ENCODE peak calls at places on chromosomes 12 and 14, in four cellular contexts. E is pancreas, N is PC-9, H is stomach. G is an unnamed sample. For H3K9me3, the result is how much of the 10 kb centered on the place peaks cover.

GRCh38 chr12:122081108-122081696 is 2.6 kb downstream of the MLXIP start:
- DNase-seq in E (no peak), N (peak), H (no peak), G (no peak)

GRCh38 chr14:23580948-23581281 is 2.3 kb upstream of the JPH4 start:
- DNase-seq in E (no peak), N (no peak), H (peak), G (no peak)

GRCh38 chr12:56723889-56724659 is 1.0 kb downstream of the NACA start:
- DNase-seq in E (no peak), N (no peak), H (peak), G (no peak)

GRCh38 chr14:66624319-66624937 is 116.5 kb downstream of the GPHN start:
- DNase-seq in E (no peak), N (no peak), H (peak), G (no peak)

GRCh38 chr14:103186894-103187586 is 63.8 kb downstream of the TNFAIP2 start:
- DNase-seq in E (no peak), N (no peak), H (no peak), G (no peak)

GRCh38 chr12:109256011-109256410 is 53.1 kb downstream of the FOXN4 start:
- DNase-seq in E (no peak), N (no peak), H (no peak), G (no peak)

GRCh38 chr12:71846322-71846940 is 6.9 kb downstream of the TBC1D15 start:
- DNase-seq in E (no peak), N (peak), H (no peak), G (no peak)

GRCh38 chr12:89525002-89525823 is 617 bp upstream of the GALNT4 start:
- DNase-seq in E (peak), N (no peak), H (peak), G (peak)

GRCh38 chr12:9349888-9350885 is 142.0 kb upstream of the PZP start:
- DNase-seq in E (no peak), N (no peak), H (no peak), G (no peak)

GRCh38 chr14:105026789-105027563 is 6.1 kb upstream of the CDCA4 start:
- DNase-seq in E (no peak), N (peak), H (no peak), G (no peak)

GRCh38 chr12:49825360-49825970 is 2.7 kb downstream of the NCKAP5L start:
- DNase-seq in E (no peak), N (no peak), H (no peak), G (no peak)

GRCh38 chr14:101854366-101854765 is 92.9 kb downstream of the PPP2R5C start:
- DNase-seq in E (no peak), N (no peak), H (no peak), G (no peak)

GRCh38 chr12:76402259-76402658 is 54.0 kb upstream of the BBS10 start:
- DNase-seq in E (no peak), N (no peak), H (no peak), G (no peak)

GRCh38 chr12:34346372-34347034 is 324.2 kb downstream of the ALG10 start:
- DNase-seq in E (no peak), N (no peak), H (no peak), G (no peak)
- H3K9me3 ChIP-seq in E (under half), N (under half), H (half or more), G (under half)

GRCh38 chr14:100317389-100317788 is 5.8 kb upstream of the SLC25A47 start:
- DNase-seq in E (no peak), N (no peak), H (no peak), G (no peak)

GRCh38 chr14:100309028-100309718 is 2.9 kb upstream of the SLC25A29 start:
- DNase-seq in E (no peak), N (no peak), H (no peak), G (no peak)

GRCh38 chr14:100314724-100315123 is 8.4 kb upstream of the SLC25A47 start:
- DNase-seq in E (no peak), N (no peak), H (no peak), G (no peak)

GRCh38 chr14:100313464-100314230 is 7.4 kb upstream of the SLC25A29 start:
- DNase-seq in E (peak), N (no peak), H (no peak), G (no peak)

DNA sequence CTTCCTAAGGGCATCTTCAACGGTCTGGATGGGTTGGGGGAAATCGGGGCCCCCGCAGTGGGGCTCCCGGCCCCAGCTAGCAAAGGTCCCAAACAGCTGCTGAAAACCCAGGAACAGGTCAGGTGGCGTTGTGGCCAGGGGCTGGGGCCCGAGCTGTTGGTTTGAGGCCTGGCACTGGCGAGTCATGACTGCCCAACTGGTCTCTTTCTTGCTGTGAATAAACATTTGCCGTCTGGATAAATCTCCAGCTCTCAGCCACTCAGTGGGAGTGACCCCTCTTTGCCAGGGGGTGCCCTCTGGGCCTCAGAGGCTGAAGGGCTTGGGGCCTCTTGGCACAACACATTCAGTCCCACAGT is 6.8 kb upstream of the SLC25A29 start:
- DNase-seq in E (no peak), N (no peak), H (no peak), G (no peak)
- H3K9me3 ChIP-seq in E (under half), N (under half), H (under half), G (under half)

DNA sequence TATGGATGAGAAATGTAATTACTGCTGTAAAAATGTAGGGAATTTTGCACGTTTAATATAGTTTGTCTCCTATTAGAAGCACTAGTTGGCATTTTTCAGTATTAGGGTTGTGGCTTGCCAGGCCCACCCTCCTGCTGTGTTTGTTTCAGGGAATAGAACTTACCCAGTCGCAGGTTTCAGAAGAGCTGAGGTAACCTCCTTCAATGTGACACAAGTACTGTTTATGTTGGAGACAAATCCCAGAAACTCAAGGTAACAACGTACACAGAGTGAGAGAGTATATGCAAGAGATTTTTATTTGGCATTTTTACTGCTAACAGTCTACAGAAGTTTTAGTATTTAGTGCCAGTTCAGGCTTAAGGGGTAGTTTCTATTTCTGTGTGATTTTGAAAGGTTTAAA is 284.3 kb downstream of the RAD51B start:
- DNase-seq in E (no peak), N (no peak), H (no peak), G (no peak)
- H3K9me3 ChIP-seq in E (under half), N (under half), H (under half), G (under half)

GRCh38 chr12:132953163-132953425 is 3.0 kb downstream of the ZNF605 start:
- DNase-seq in E (no peak), N (no peak), H (no peak), G (no peak)
- H3K9me3 ChIP-seq in E (under half), N (under half), H (half or more), G (under half)

DNA sequence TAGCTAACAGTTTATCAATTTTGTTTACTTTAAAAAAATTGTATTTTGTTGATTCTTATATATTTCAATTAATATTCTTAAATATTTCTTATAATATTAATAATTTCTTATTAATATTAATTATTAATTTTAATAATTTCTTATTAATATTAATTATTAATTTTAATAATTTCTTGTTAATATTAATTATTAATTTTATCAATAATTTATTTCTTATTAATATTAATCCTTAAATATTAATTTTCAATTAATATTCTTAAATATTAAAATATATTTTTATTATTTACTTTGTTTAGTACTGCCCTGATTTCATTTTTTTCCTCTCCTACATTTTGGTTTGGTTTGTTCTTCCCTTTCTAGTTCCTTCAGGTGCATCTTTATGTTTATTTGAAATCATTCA is 1208.1 kb downstream of the LRFN5 start:
- DNase-seq in E (no peak), N (no peak), H (no peak), G (no peak)
- H3K9me3 ChIP-seq in E (under half), N (under half), H (under half), G (under half)

GRCh38 chr14:82641050-82641540 is 1107.4 kb upstream of the SEL1L start:
- DNase-seq in E (no peak), N (no peak), H (no peak), G (no peak)

GRCh38 chr14:82635931-82636330 is 1102.3 kb upstream of the SEL1L start:
- DNase-seq in E (no peak), N (no peak), H (no peak), G (no peak)

GRCh38 chr14:82642425-82642824 is 1108.8 kb upstream of the SEL1L start:
- DNase-seq in E (no peak), N (no peak), H (no peak), G (no peak)

GRCh38 chr14:82636426-82636825 is 1102.8 kb upstream of the SEL1L start:
- DNase-seq in E (no peak), N (no peak), H (no peak), G (no peak)
- H3K9me3 ChIP-seq in E (under half), N (under half), H (under half), G (under half)

DNA sequence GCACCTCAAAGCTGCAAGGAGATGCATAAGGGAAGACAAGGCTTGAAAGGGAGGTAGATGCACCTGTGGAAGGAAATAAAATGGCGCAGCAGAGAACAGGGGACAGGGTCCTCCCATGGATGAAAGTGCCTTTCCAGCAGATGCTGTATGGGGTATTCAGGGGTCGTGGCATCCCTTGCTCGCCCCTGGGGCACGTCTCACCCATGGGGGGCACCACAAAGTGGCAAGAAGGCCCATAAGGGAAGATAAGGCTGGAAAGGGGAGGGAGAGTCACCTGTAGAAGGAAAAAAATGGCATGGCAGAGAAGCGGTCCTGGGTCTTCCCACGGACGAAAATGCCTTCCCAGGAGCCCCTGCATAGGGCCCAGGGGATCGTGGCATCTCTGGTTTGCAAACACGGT is 265.1 kb downstream of the ALG10 start:
- DNase-seq in E (no peak), N (no peak), H (no peak), G (no peak)
- H3K9me3 ChIP-seq in E (under half), N (under half), H (half or more), G (under half)